ENCODE peak calls at places on chromosomes 13 and 19, in nine cellular contexts. T is NCI-H146; U is neural crest cell; S is left cardiac atrium; A is effector memory CD8-positive, alpha-beta T cell; I is CD4-positive, CD25-positive, alpha-beta regulatory T cell; B is OCI-M1; P is MCF 10A; C is stimulated activated CD8-positive, alpha-beta memory T cell treated with anti-CD3 and anti-CD28 coated beads, Interleukin-12 subunit alpha, Interleukin-12 subunit beta, amount 100 ng/mL, for 1 hour. Z is an unnamed sample.

GRCh38 chr19:6802336-6803035 is 30.0 kb downstream of the VAV1 start:
- DNase-seq in A (peak), C (peak), T (no peak), S (peak), B (peak), I (peak), P (peak), U (no peak), Z (peak)

GRCh38 chr13:82747948-82748347 is 1134.3 kb downstream of the SLITRK1 start:
- DNase-seq in T (no peak), U (no peak), S (no peak), C (no peak), I (no peak), P (no peak), A (no peak), B (no peak), Z (no peak)

GRCh38 chr19:45643024-45643926 is 4.1 kb upstream of the EML2 start:
- DNase-seq in A (peak), C (peak), I (peak), B (peak), U (peak), T (peak), S (peak), P (peak), Z (peak)

GRCh38 chr13:19178901-19179593 is 2.6 kb downstream of the TUBA3C start:
- DNase-seq in T (no peak), U (no peak), C (no peak), I (no peak), P (no peak), A (no peak), B (no peak), S (no peak), Z (no peak)

GRCh38 chr19:54473071-54473941 is at the start of gene CDC42EP5:
- DNase-seq in S (peak), A (no peak), P (no peak), U (peak), I (no peak), B (peak), T (no peak), C (no peak), Z (peak)

GRCh38 chr19:3984908-3985642 is at the start of gene EEF2:
- DNase-seq in S (peak), P (peak), B (peak), U (peak), I (peak), C (peak), T (peak), A (peak), Z (peak)

GRCh38 chr13:48636550-48636949 is 17.2 kb upstream of the CYSLTR2 start:
- DNase-seq in T (no peak), I (no peak), A (no peak), P (no peak), C (no peak), S (no peak), B (no peak), U (no peak), Z (no peak)

GRCh38 chr13:87259479-87260083 is 411.6 kb upstream of the SLITRK5 start:
- DNase-seq in A (no peak), C (no peak), S (no peak), P (peak), B (peak), U (peak), T (peak), I (no peak), Z (no peak)

Z was measured in HTR-8/SVneo.